ENCODE peak calls at places on chromosomes 16 and 17, in nine cellular contexts. One of them, this sample, is unnamed.

GRCh38 chr16:75222271-75222783 is 3.5 kb downstream of the CTRB1 start:
- DNase-seq in heart right ventricle: no peak
- DNase-seq in NCI-H1092 treated with DMSO at 0.1 percent for 48 hours: no peak
- DNase-seq in fibroblast of the conjunctiva: no peak
- DNase-seq in NCI-H748 treated with DMSO at 0.1 percent for 48 hours: no peak
- DNase-seq in astrocyte: no peak
- DNase-seq in neural progenitor cell: no peak
- DNase-seq in sciatic nerve: no peak
- DNase-seq in effector memory CD8-positive, alpha-beta T cell: no peak
- DNase-seq in this sample: no peak

GRCh38 chr16:87210949-87211348 is 106.2 kb downstream of the C16orf95 start:
- DNase-seq in astrocyte: no peak
- DNase-seq in NCI-H748 treated with DMSO at 0.1 percent for 48 hours: no peak
- DNase-seq in fibroblast of the conjunctiva: no peak
- DNase-seq in effector memory CD8-positive, alpha-beta T cell: no peak
- DNase-seq in heart right ventricle: no peak
- DNase-seq in neural progenitor cell: no peak
- DNase-seq in NCI-H1092 treated with DMSO at 0.1 percent for 48 hours: no peak
- DNase-seq in sciatic nerve: no peak
- DNase-seq in this sample: no peak

GRCh38 chr16:89363621-89364393 is 126.6 kb downstream of the ANKRD11 start:
- DNase-seq in sciatic nerve: no peak
- DNase-seq in heart right ventricle: no peak
- DNase-seq in effector memory CD8-positive, alpha-beta T cell: peak; percentile 21
- DNase-seq in NCI-H748 treated with DMSO at 0.1 percent for 48 hours: no peak
- DNase-seq in NCI-H1092 treated with DMSO at 0.1 percent for 48 hours: no peak
- DNase-seq in neural progenitor cell: peak; percentile 48
- DNase-seq in astrocyte: peak; percentile 79
- DNase-seq in fibroblast of the conjunctiva: no peak
- DNase-seq in this sample: no peak

GRCh38 chr17:21046215-21046614 is 3.4 kb upstream of the USP22 start:
- DNase-seq in heart right ventricle: no peak
- DNase-seq in NCI-H1092 treated with DMSO at 0.1 percent for 48 hours: no peak
- DNase-seq in sciatic nerve: no peak
- DNase-seq in effector memory CD8-positive, alpha-beta T cell: no peak
- DNase-seq in NCI-H748 treated with DMSO at 0.1 percent for 48 hours: no peak
- DNase-seq in fibroblast of the conjunctiva: no peak
- DNase-seq in astrocyte: no peak
- DNase-seq in neural progenitor cell: no peak
- DNase-seq in this sample: no peak

GRCh38 chr17:50830298-50830697 is 5.1 kb upstream of the WFIKKN2 start:
- DNase-seq in neural progenitor cell: no peak
- DNase-seq in heart right ventricle: no peak
- DNase-seq in effector memory CD8-positive, alpha-beta T cell: no peak
- DNase-seq in fibroblast of the conjunctiva: no peak
- DNase-seq in NCI-H748 treated with DMSO at 0.1 percent for 48 hours: no peak
- DNase-seq in sciatic nerve: no peak
- DNase-seq in NCI-H1092 treated with DMSO at 0.1 percent for 48 hours: no peak
- DNase-seq in astrocyte: no peak
- DNase-seq in this sample: no peak

GRCh38 chr17:11813278-11813677 is 184.0 kb downstream of the ZNF18 start:
- DNase-seq in NCI-H748 treated with DMSO at 0.1 percent for 48 hours: no peak
- DNase-seq in sciatic nerve: no peak
- DNase-seq in heart right ventricle: no peak
- DNase-seq in neural progenitor cell: no peak
- DNase-seq in astrocyte: no peak
- DNase-seq in fibroblast of the conjunctiva: no peak
- DNase-seq in NCI-H1092 treated with DMSO at 0.1 percent for 48 hours: no peak
- DNase-seq in effector memory CD8-positive, alpha-beta T cell: no peak
- DNase-seq in this sample: no peak

GRCh38 chr16:56861092-56861610 is 3.9 kb upstream of the SLC12A3 start:
- DNase-seq in NCI-H748 treated with DMSO at 0.1 percent for 48 hours: no peak
- DNase-seq in fibroblast of the conjunctiva: no peak
- DNase-seq in effector memory CD8-positive, alpha-beta T cell: no peak
- DNase-seq in heart right ventricle: no peak
- DNase-seq in sciatic nerve: no peak
- DNase-seq in astrocyte: no peak
- DNase-seq in neural progenitor cell: peak; percentile 68
- DNase-seq in NCI-H1092 treated with DMSO at 0.1 percent for 48 hours: no peak
- DNase-seq in this sample: no peak

GRCh38 chr16:77169650-77170236 is 21.2 kb upstream of the MON1B start:
- DNase-seq in heart right ventricle: peak; percentile 32
- DNase-seq in astrocyte: no peak
- DNase-seq in fibroblast of the conjunctiva: peak; percentile 12
- DNase-seq in NCI-H1092 treated with DMSO at 0.1 percent for 48 hours: peak; percentile 39
- DNase-seq in NCI-H748 treated with DMSO at 0.1 percent for 48 hours: peak; percentile 41
- DNase-seq in effector memory CD8-positive, alpha-beta T cell: peak; percentile 26
- DNase-seq in neural progenitor cell: peak; percentile 78
- DNase-seq in sciatic nerve: no peak
- DNase-seq in this sample: no peak

GRCh38 chr17:1490643-1491405 is 1.7 kb downstream of the MYO1C start:
- DNase-seq in astrocyte: no peak
- DNase-seq in fibroblast of the conjunctiva: no peak
- DNase-seq in heart right ventricle: peak; percentile 79
- DNase-seq in NCI-H748 treated with DMSO at 0.1 percent for 48 hours: peak; percentile 7
- DNase-seq in neural progenitor cell: peak; percentile 84
- DNase-seq in NCI-H1092 treated with DMSO at 0.1 percent for 48 hours: no peak
- DNase-seq in effector memory CD8-positive, alpha-beta T cell: peak; percentile 46
- DNase-seq in sciatic nerve: peak; percentile 88
- DNase-seq in this sample: peak; percentile 79

GRCh38 chr17:67253379-67253778 is 8.4 kb upstream of the HELZ start:
- DNase-seq in NCI-H748 treated with DMSO at 0.1 percent for 48 hours: no peak
- DNase-seq in fibroblast of the conjunctiva: no peak
- DNase-seq in sciatic nerve: no peak
- DNase-seq in neural progenitor cell: no peak
- DNase-seq in astrocyte: no peak
- DNase-seq in effector memory CD8-positive, alpha-beta T cell: no peak
- DNase-seq in heart right ventricle: no peak
- DNase-seq in NCI-H1092 treated with DMSO at 0.1 percent for 48 hours: no peak
- DNase-seq in this sample: no peak

GRCh38 chr17:32269377-32269776 is 3.7 kb downstream of the RHBDL3 start:
- DNase-seq in fibroblast of the conjunctiva: no peak
- DNase-seq in NCI-H1092 treated with DMSO at 0.1 percent for 48 hours: no peak
- DNase-seq in NCI-H748 treated with DMSO at 0.1 percent for 48 hours: no peak
- DNase-seq in neural progenitor cell: no peak
- DNase-seq in effector memory CD8-positive, alpha-beta T cell: no peak
- DNase-seq in heart right ventricle: no peak
- DNase-seq in astrocyte: no peak
- DNase-seq in sciatic nerve: no peak
- DNase-seq in this sample: no peak

GRCh38 chr17:17190188-17190587 is 15.9 kb downstream of the PLD6 start:
- DNase-seq in neural progenitor cell: no peak
- DNase-seq in fibroblast of the conjunctiva: no peak
- DNase-seq in NCI-H1092 treated with DMSO at 0.1 percent for 48 hours: no peak
- DNase-seq in astrocyte: no peak
- DNase-seq in effector memory CD8-positive, alpha-beta T cell: no peak
- DNase-seq in NCI-H748 treated with DMSO at 0.1 percent for 48 hours: no peak
- DNase-seq in sciatic nerve: no peak
- DNase-seq in heart right ventricle: no peak
- DNase-seq in this sample: peak; percentile 0

GRCh38 chr16:72957303-72958277 is 90.3 kb downstream of the ZFHX3 start:
- DNase-seq in sciatic nerve: peak; percentile 38
- DNase-seq in NCI-H748 treated with DMSO at 0.1 percent for 48 hours: no peak
- DNase-seq in heart right ventricle: no peak
- DNase-seq in fibroblast of the conjunctiva: no peak
- DNase-seq in NCI-H1092 treated with DMSO at 0.1 percent for 48 hours: no peak
- DNase-seq in neural progenitor cell: no peak
- DNase-seq in effector memory CD8-positive, alpha-beta T cell: no peak
- DNase-seq in astrocyte: no peak
- DNase-seq in this sample: no peak

GRCh38 chr17:65756760-65757159 is 195.3 kb upstream of the AXIN2 start:
- DNase-seq in sciatic nerve: no peak
- DNase-seq in neural progenitor cell: no peak
- DNase-seq in NCI-H1092 treated with DMSO at 0.1 percent for 48 hours: no peak
- DNase-seq in NCI-H748 treated with DMSO at 0.1 percent for 48 hours: no peak
- DNase-seq in fibroblast of the conjunctiva: no peak
- DNase-seq in effector memory CD8-positive, alpha-beta T cell: no peak
- DNase-seq in astrocyte: no peak
- DNase-seq in heart right ventricle: no peak
- DNase-seq in this sample: no peak

GRCh38 chr17:11240041-11240801 is 792 bp upstream of the SHISA6 start:
- DNase-seq in heart right ventricle: peak; percentile 13
- DNase-seq in effector memory CD8-positive, alpha-beta T cell: no peak
- DNase-seq in astrocyte: no peak
- DNase-seq in NCI-H748 treated with DMSO at 0.1 percent for 48 hours: no peak
- DNase-seq in fibroblast of the conjunctiva: no peak
- DNase-seq in NCI-H1092 treated with DMSO at 0.1 percent for 48 hours: no peak
- DNase-seq in neural progenitor cell: peak; percentile 83
- DNase-seq in sciatic nerve: peak; percentile 68
- DNase-seq in this sample: no peak

GRCh38 chr16:56625140-56625942 is at the start of gene MT1E:
- DNase-seq in heart right ventricle: peak; percentile 86
- DNase-seq in astrocyte: peak; percentile 65
- DNase-seq in effector memory CD8-positive, alpha-beta T cell: peak; percentile 38
- DNase-seq in NCI-H748 treated with DMSO at 0.1 percent for 48 hours: no peak
- DNase-seq in NCI-H1092 treated with DMSO at 0.1 percent for 48 hours: no peak
- DNase-seq in sciatic nerve: peak; percentile 74
- DNase-seq in neural progenitor cell: peak; percentile 71
- DNase-seq in fibroblast of the conjunctiva: no peak
- DNase-seq in this sample: peak; percentile 89

GRCh38 chr17:43529977-43530302 is 16.2 kb downstream of the ETV4 start:
- DNase-seq in NCI-H748 treated with DMSO at 0.1 percent for 48 hours: no peak
- DNase-seq in fibroblast of the conjunctiva: no peak
- DNase-seq in sciatic nerve: no peak
- DNase-seq in NCI-H1092 treated with DMSO at 0.1 percent for 48 hours: no peak
- DNase-seq in heart right ventricle: no peak
- DNase-seq in effector memory CD8-positive, alpha-beta T cell: no peak
- DNase-seq in astrocyte: no peak
- DNase-seq in neural progenitor cell: no peak
- DNase-seq in this sample: no peak

This sample was measured in left lung.